ENCODE peak calls at places on chromosomes 12 and 14, in seven cellular contexts. One of them, this sample, is unnamed.
A peak's percentile ranks its signal among the peaks of the same experiment; 100 is the strongest.

GRCh38 chr14:38342803-38343202 is 86.9 kb upstream of the CLEC14A start:
- DNase-seq in left ventricle myocardium inferior: no peak
- DNase-seq in psoas muscle: no peak
- DNase-seq in breast epithelium: no peak
- DNase-seq in stomach: no peak
- DNase-seq in aorta: no peak
- DNase-seq in heart right ventricle: no peak
- DNase-seq in this sample: no peak

GRCh38 chr14:100982356-100982755 is 78.8 kb upstream of the RTL1 start:
- DNase-seq in breast epithelium: no peak
- DNase-seq in heart right ventricle: no peak
- DNase-seq in stomach: no peak
- DNase-seq in aorta: no peak
- DNase-seq in psoas muscle: no peak
- DNase-seq in left ventricle myocardium inferior: no peak
- DNase-seq in this sample: no peak

GRCh38 chr12:66090157-66090556 is 40.4 kb downstream of the LLPH start:
- DNase-seq in aorta: no peak
- DNase-seq in psoas muscle: no peak
- DNase-seq in breast epithelium: no peak
- DNase-seq in stomach: no peak
- DNase-seq in heart right ventricle: no peak
- DNase-seq in left ventricle myocardium inferior: no peak
- DNase-seq in this sample: no peak

GRCh38 chr14:80356413-80356812 is 145.1 kb upstream of the DIO2 start:
- DNase-seq in breast epithelium: no peak
- DNase-seq in heart right ventricle: no peak
- DNase-seq in stomach: no peak
- DNase-seq in psoas muscle: no peak
- DNase-seq in aorta: no peak
- DNase-seq in left ventricle myocardium inferior: no peak
- DNase-seq in this sample: no peak

GRCh38 chr14:58107947-58108552 is 44.0 kb downstream of the ARMH4 start:
- DNase-seq in stomach: no peak
- DNase-seq in left ventricle myocardium inferior: no peak
- DNase-seq in breast epithelium: no peak
- DNase-seq in aorta: no peak
- DNase-seq in psoas muscle: no peak
- DNase-seq in heart right ventricle: no peak
- DNase-seq in this sample: no peak

GRCh38 chr14:26598081-26598671 is 343 bp upstream of the NOVA1 start:
- DNase-seq in aorta: peak; percentile 85
- DNase-seq in psoas muscle: peak; percentile 88
- DNase-seq in breast epithelium: peak; percentile 66
- DNase-seq in heart right ventricle: peak; percentile 71
- DNase-seq in left ventricle myocardium inferior: peak; percentile 78
- DNase-seq in stomach: peak; percentile 57
- DNase-seq in this sample: peak; percentile 75

GRCh38 chr12:75058228-75058627 is 151.4 kb downstream of the KCNC2 start:
- DNase-seq in psoas muscle: no peak
- DNase-seq in stomach: no peak
- DNase-seq in aorta: no peak
- DNase-seq in breast epithelium: no peak
- DNase-seq in left ventricle myocardium inferior: no peak
- DNase-seq in heart right ventricle: no peak
- DNase-seq in this sample: no peak

GRCh38 chr14:91350483-91350812 is 67.2 kb downstream of the CCDC88C start:
- DNase-seq in stomach: no peak
- DNase-seq in breast epithelium: no peak
- DNase-seq in aorta: no peak
- DNase-seq in psoas muscle: no peak
- DNase-seq in left ventricle myocardium inferior: no peak
- DNase-seq in heart right ventricle: no peak
- DNase-seq in this sample: no peak

GRCh38 chr12:127556487-127556886 is 710.5 kb upstream of the TMEM132C start:
- DNase-seq in left ventricle myocardium inferior: no peak
- DNase-seq in aorta: no peak
- DNase-seq in psoas muscle: no peak
- DNase-seq in heart right ventricle: no peak
- DNase-seq in breast epithelium: no peak
- DNase-seq in stomach: no peak
- DNase-seq in this sample: no peak

GRCh38 chr12:38921025-38921677 is 15.8 kb upstream of the CPNE8 start:
- DNase-seq in psoas muscle: no peak
- DNase-seq in stomach: peak; percentile 50
- DNase-seq in breast epithelium: peak; percentile 31
- DNase-seq in left ventricle myocardium inferior: peak; percentile 22
- DNase-seq in heart right ventricle: no peak
- DNase-seq in aorta: no peak
- DNase-seq in this sample: peak; percentile 35

GRCh38 chr14:104370256-104370870 is 209.2 kb upstream of the C14orf180 start:
- DNase-seq in heart right ventricle: peak; percentile 9
- DNase-seq in breast epithelium: no peak
- DNase-seq in left ventricle myocardium inferior: no peak
- DNase-seq in stomach: peak; percentile 39
- DNase-seq in aorta: peak; percentile 41
- DNase-seq in psoas muscle: peak; percentile 37
- DNase-seq in this sample: peak; percentile 42

GRCh38 chr14:59189281-59189821 is 884 bp downstream of the DAAM1 start:
- DNase-seq in stomach: no peak
- DNase-seq in aorta: no peak
- DNase-seq in left ventricle myocardium inferior: no peak
- DNase-seq in psoas muscle: peak; percentile 62
- DNase-seq in breast epithelium: peak; percentile 34
- DNase-seq in heart right ventricle: peak; percentile 32
- DNase-seq in this sample: peak; percentile 60

GRCh38 chr14:73771848-73772705 is 57.9 kb upstream of the PNMA1 start:
- DNase-seq in stomach: peak; percentile 86
- DNase-seq in psoas muscle: peak; percentile 76
- DNase-seq in heart right ventricle: no peak
- DNase-seq in left ventricle myocardium inferior: no peak
- DNase-seq in breast epithelium: peak; percentile 70
- DNase-seq in aorta: peak; percentile 63
- DNase-seq in this sample: peak; percentile 83

GRCh38 chr12:32947203-32947795 is 50.7 kb upstream of the PKP2 start:
- DNase-seq in breast epithelium: no peak
- DNase-seq in psoas muscle: no peak
- DNase-seq in left ventricle myocardium inferior: no peak
- DNase-seq in heart right ventricle: no peak
- DNase-seq in aorta: no peak
- DNase-seq in stomach: no peak
- DNase-seq in this sample: no peak

GRCh38 chr12:42789808-42790760 is 200.5 kb upstream of the PRICKLE1 start:
- DNase-seq in psoas muscle: no peak
- DNase-seq in stomach: no peak
- DNase-seq in breast epithelium: no peak
- DNase-seq in heart right ventricle: no peak
- DNase-seq in aorta: no peak
- DNase-seq in left ventricle myocardium inferior: no peak
- DNase-seq in this sample: no peak

GRCh38 chr14:58919262-58919661 is 269.2 kb upstream of the DAAM1 start:
- DNase-seq in heart right ventricle: no peak
- DNase-seq in psoas muscle: no peak
- DNase-seq in stomach: no peak
- DNase-seq in breast epithelium: no peak
- DNase-seq in aorta: no peak
- DNase-seq in left ventricle myocardium inferior: no peak
- DNase-seq in this sample: no peak

GRCh38 chr12:47832263-47832933 is 12.7 kb upstream of the HDAC7 start:
- DNase-seq in aorta: peak; percentile 42
- DNase-seq in psoas muscle: no peak
- DNase-seq in left ventricle myocardium inferior: no peak
- DNase-seq in breast epithelium: no peak
- DNase-seq in stomach: no peak
- DNase-seq in heart right ventricle: no peak
- DNase-seq in this sample: no peak

GRCh38 chr14:54637270-54637669 is 70.3 kb downstream of the SAMD4A start:
- DNase-seq in stomach: no peak
- DNase-seq in breast epithelium: no peak
- DNase-seq in heart right ventricle: no peak
- DNase-seq in psoas muscle: no peak
- DNase-seq in aorta: no peak
- DNase-seq in left ventricle myocardium inferior: no peak
- DNase-seq in this sample: no peak

GRCh38 chr14:39491134-39491541 is 58.9 kb upstream of the FBXO33 start:
- DNase-seq in left ventricle myocardium inferior: no peak
- DNase-seq in heart right ventricle: no peak
- DNase-seq in aorta: no peak
- DNase-seq in psoas muscle: no peak
- DNase-seq in breast epithelium: no peak
- DNase-seq in stomach: no peak
- DNase-seq in this sample: no peak

GRCh38 chr12:126347421-126347820 is 1282.2 kb downstream of the AACS start:
- DNase-seq in breast epithelium: no peak
- DNase-seq in psoas muscle: no peak
- DNase-seq in aorta: no peak
- DNase-seq in heart right ventricle: no peak
- DNase-seq in stomach: no peak
- DNase-seq in left ventricle myocardium inferior: no peak
- DNase-seq in this sample: no peak

GRCh38 chr12:47155457-47156166 is 75.9 kb upstream of the AMIGO2 start:
- DNase-seq in aorta: no peak
- DNase-seq in stomach: no peak
- DNase-seq in heart right ventricle: no peak
- DNase-seq in psoas muscle: no peak
- DNase-seq in breast epithelium: no peak
- DNase-seq in left ventricle myocardium inferior: no peak
- DNase-seq in this sample: no peak

GRCh38 chr12:94930772-94931171 is 72.7 kb downstream of the NDUFA12 start:
- DNase-seq in aorta: no peak
- DNase-seq in stomach: no peak
- DNase-seq in psoas muscle: no peak
- DNase-seq in left ventricle myocardium inferior: no peak
- DNase-seq in heart right ventricle: no peak
- DNase-seq in breast epithelium: no peak
- DNase-seq in this sample: no peak

GRCh38 chr14:85607571-85608219 is 77.8 kb downstream of the FLRT2 start:
- DNase-seq in heart right ventricle: no peak
- DNase-seq in psoas muscle: no peak
- DNase-seq in stomach: no peak
- DNase-seq in aorta: no peak
- DNase-seq in breast epithelium: no peak
- DNase-seq in left ventricle myocardium inferior: no peak
- DNase-seq in this sample: no peak

GRCh38 chr14:104104006-104104901 is 18.8 kb downstream of the ASPG start:
- DNase-seq in breast epithelium: no peak
- DNase-seq in heart right ventricle: no peak
- DNase-seq in psoas muscle: peak; percentile 34
- DNase-seq in aorta: peak; percentile 34
- DNase-seq in left ventricle myocardium inferior: peak; percentile 10
- DNase-seq in stomach: no peak
- DNase-seq in this sample: peak; percentile 42

DNA sequence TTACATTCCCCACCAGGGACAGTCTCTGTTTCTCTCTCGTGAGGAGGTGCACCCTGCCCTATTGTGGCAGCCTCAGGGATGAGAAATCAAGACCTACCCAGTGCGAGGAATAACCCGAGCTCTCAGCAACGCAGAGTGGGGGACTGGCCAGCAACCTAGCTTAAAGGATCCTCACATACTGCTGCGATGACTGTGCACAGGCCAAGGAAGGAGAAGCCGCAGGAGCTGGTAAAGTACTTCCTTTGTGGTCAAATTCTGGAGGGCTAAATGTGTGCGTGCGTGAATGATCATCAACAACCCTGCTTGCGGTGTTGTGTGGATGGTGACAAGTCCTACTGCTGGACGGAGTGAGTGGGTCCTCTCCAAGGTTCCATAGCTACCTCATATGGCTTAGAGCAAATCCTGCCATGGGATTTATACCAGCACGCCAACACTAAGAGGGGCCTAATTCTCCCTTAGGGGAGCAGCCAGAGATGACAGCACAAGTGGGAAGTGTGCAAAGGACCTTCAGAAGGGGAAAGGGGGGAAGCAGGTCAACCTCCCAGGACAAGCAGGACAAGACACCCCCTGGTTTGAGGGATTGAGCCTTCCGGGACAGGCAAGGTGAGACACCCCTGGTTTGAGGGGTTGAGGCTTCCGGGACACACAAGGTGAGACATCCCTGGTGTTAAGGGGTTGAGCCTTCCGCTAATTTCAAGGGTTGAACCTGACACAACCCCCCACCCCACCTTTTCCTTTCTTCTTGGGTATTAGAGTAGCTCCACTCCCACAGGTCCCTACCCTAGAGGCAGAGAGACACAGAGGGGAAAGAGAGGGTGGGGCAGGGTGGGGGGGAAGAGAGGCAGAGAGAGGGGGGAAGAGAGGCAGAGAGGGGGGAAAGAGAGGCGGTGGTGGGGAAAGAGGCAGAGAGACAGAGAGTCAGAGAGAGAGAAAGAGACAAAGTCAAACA is 58.8 kb upstream of the AP4S1 start:
- DNase-seq in heart right ventricle: no peak
- DNase-seq in stomach: no peak
- DNase-seq in breast epithelium: no peak
- DNase-seq in left ventricle myocardium inferior: no peak
- DNase-seq in psoas muscle: no peak
- DNase-seq in aorta: no peak
- DNase-seq in this sample: no peak
- H3K4me3 ChIP-seq in heart right ventricle: no peak overlapping the region
- H3K4me3 ChIP-seq in stomach: no peak overlapping the region
- H3K4me3 ChIP-seq in breast epithelium: no peak overlapping the region
- H3K4me3 ChIP-seq in left ventricle myocardium inferior: no peak overlapping the region
- H3K4me3 ChIP-seq in psoas muscle: no peak overlapping the region
- H3K4me3 ChIP-seq in aorta: no peak overlapping the region
- H3K4me3 ChIP-seq in this sample: no peak overlapping the region

GRCh38 chr14:102966681-102967505 is 44.4 kb downstream of the AMN start:
- DNase-seq in left ventricle myocardium inferior: no peak
- DNase-seq in psoas muscle: peak; percentile 86
- DNase-seq in stomach: no peak
- DNase-seq in heart right ventricle: no peak
- DNase-seq in aorta: peak; percentile 31
- DNase-seq in breast epithelium: no peak
- DNase-seq in this sample: no peak
- H3K36me3 ChIP-seq in left ventricle myocardium inferior: peaks cover 100% of the 10 kb centered on the region
- H3K36me3 ChIP-seq in psoas muscle: peaks cover 19% of the 10 kb centered on the region
- H3K36me3 ChIP-seq in stomach: peaks cover 100% of the 10 kb centered on the region
- H3K36me3 ChIP-seq in heart right ventricle: peaks cover 100% of the 10 kb centered on the region
- H3K36me3 ChIP-seq in aorta: no peaks in the 10 kb centered on the region
- H3K36me3 ChIP-seq in breast epithelium: peaks cover 20% of the 10 kb centered on the region
- H3K36me3 ChIP-seq in this sample: peaks cover 8% of the 10 kb centered on the region

GRCh38 chr12:53207042-53207441 is at the start of gene ITGB7:
- DNase-seq in breast epithelium: no peak
- DNase-seq in stomach: peak; percentile 52
- DNase-seq in left ventricle myocardium inferior: no peak
- DNase-seq in aorta: peak; percentile 49
- DNase-seq in heart right ventricle: no peak
- DNase-seq in psoas muscle: no peak
- DNase-seq in this sample: peak; percentile 76
- H3K4me3 ChIP-seq in breast epithelium: no peak within 1 kb of the TSS
- H3K4me3 ChIP-seq in stomach: peak within 1 kb of the TSS; percentile 8
- H3K4me3 ChIP-seq in left ventricle myocardium inferior: no peak within 1 kb of the TSS
- H3K4me3 ChIP-seq in aorta: no peak within 1 kb of the TSS
- H3K4me3 ChIP-seq in heart right ventricle: no peak within 1 kb of the TSS
- H3K4me3 ChIP-seq in psoas muscle: no peak within 1 kb of the TSS
- H3K4me3 ChIP-seq in this sample: no peak within 1 kb of the TSS

DNA sequence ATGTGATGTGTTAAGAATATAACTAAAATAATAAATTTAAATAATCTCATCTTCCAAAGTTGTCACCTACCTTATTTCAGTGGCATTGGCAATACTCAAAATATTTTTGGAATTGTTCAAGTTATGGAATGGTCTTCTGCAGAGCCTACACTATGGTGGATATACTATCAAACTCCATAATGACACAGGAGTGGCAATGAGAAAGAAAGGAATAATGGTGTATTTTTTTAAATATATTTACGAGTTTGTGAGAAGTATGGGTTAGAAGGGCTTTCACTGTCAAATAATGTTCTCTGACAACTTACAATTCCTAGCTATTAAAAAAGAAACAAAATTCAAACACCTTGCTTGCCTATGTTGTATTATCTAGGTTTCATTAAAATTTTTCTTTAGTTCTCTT is 38.1 kb downstream of the HEATR5A start:
- DNase-seq in breast epithelium: no peak
- DNase-seq in aorta: no peak
- DNase-seq in psoas muscle: no peak
- DNase-seq in left ventricle myocardium inferior: no peak
- DNase-seq in heart right ventricle: no peak
- DNase-seq in stomach: no peak
- DNase-seq in this sample: no peak
- H3K36me3 ChIP-seq in breast epithelium: no peaks in the 10 kb centered on the region
- H3K36me3 ChIP-seq in aorta: peaks cover 5% of the 10 kb centered on the region
- H3K36me3 ChIP-seq in psoas muscle: peaks cover 7% of the 10 kb centered on the region
- H3K36me3 ChIP-seq in left ventricle myocardium inferior: peaks cover 95% of the 10 kb centered on the region
- H3K36me3 ChIP-seq in heart right ventricle: peaks cover 97% of the 10 kb centered on the region
- H3K36me3 ChIP-seq in stomach: peaks cover 76% of the 10 kb centered on the region
- H3K36me3 ChIP-seq in this sample: no peaks in the 10 kb centered on the region

This sample was measured in mucosa of descending colon.